ENCODE peak calls at places on chromosome 16, in six cellular contexts. P, A, H, R, D and F are unnamed samples.

GRCh38 chr16:81499576-81500380 is 55.2 kb downstream of the CMIP start:
- DNase-seq in P (no peak), A (peak), H (no peak), R (no peak), D (no peak), F (no peak)

GRCh38 chr16:86740817-86741799 is 162.8 kb downstream of the FOXL1 start:
- DNase-seq in P (no peak), A (no peak), H (peak), R (no peak), D (peak), F (peak)

GRCh38 chr16:54282202-54282922 is 4.2 kb downstream of the IRX3 start:
- DNase-seq in P (peak), A (peak), H (peak), R (peak), D (no peak), F (peak)

GRCh38 chr16:1184156-1184868 is 31.4 kb downstream of the CACNA1H start:
- DNase-seq in P (no peak), A (no peak), H (no peak), R (no peak), D (no peak), F (no peak)

GRCh38 chr16:68005786-68006286 is 6.6 kb upstream of the DPEP2 start:
- DNase-seq in P (no peak), A (peak), H (peak), R (no peak), D (peak), F (no peak)

GRCh38 chr16:4392382-4393242 is 21.0 kb downstream of the VASN start:
- DNase-seq in P (no peak), A (peak), H (peak), R (no peak), D (no peak), F (peak)

GRCh38 chr16:27245276-27246231 is 23.0 kb downstream of the NSMCE1 start:
- DNase-seq in P (no peak), A (no peak), H (peak), R (no peak), D (peak), F (no peak)

GRCh38 chr16:73166394-73166971 is 118.6 kb upstream of the ZFHX3 start:
- DNase-seq in P (no peak), A (no peak), H (no peak), R (no peak), D (peak), F (no peak)

GRCh38 chr16:81623365-81624102 is 155.6 kb upstream of the PLCG2 start:
- DNase-seq in P (peak), A (peak), H (peak), R (peak), D (no peak), F (peak)

GRCh38 chr16:57764341-57765159 is 29.0 kb downstream of the KATNB1 start:
- DNase-seq in P (peak), A (peak), H (peak), R (peak), D (no peak), F (peak)

GRCh38 chr16:80899804-80900592 is 95.6 kb upstream of the CDYL2 start:
- DNase-seq in P (no peak), A (peak), H (peak), R (no peak), D (peak), F (peak)

GRCh38 chr16:66273036-66273435 is 93.5 kb upstream of the CDH5 start:
- DNase-seq in P (no peak), A (no peak), H (no peak), R (no peak), D (no peak), F (peak)

GRCh38 chr16:20900299-20901067 is at the start of the genes DCUN1D3 and LYRM1:
- DNase-seq in P (peak), A (peak), H (peak), R (peak), D (peak), F (peak)

GRCh38 chr16:52469775-52470174 is 77.2 kb downstream of the TOX3 start:
- DNase-seq in P (no peak), A (no peak), H (peak), R (no peak), D (no peak), F (peak)

GRCh38 chr16:56228476-56228875 is 37.2 kb downstream of the GNAO1 start:
- DNase-seq in P (no peak), A (no peak), H (no peak), R (no peak), D (no peak), F (no peak)

GRCh38 chr16:23952128-23953041 is 116.6 kb downstream of the PRKCB start:
- DNase-seq in P (no peak), A (no peak), H (peak), R (no peak), D (peak), F (peak)

GRCh38 chr16:11165894-11166665 is 89.9 kb downstream of the SOCS1 start:
- DNase-seq in P (no peak), A (no peak), H (no peak), R (no peak), D (no peak), F (no peak)

GRCh38 chr16:66735891-66736290 is 15.5 kb downstream of the DYNC1LI2 start:
- DNase-seq in P (no peak), A (peak), H (no peak), R (no peak), D (no peak), F (no peak)

GRCh38 chr16:1635070-1635469 is 22.9 kb downstream of the CRAMP1 start:
- DNase-seq in P (no peak), A (no peak), H (no peak), R (no peak), D (no peak), F (no peak)

GRCh38 chr16:23504076-23504452 is 6.2 kb downstream of the GGA2 start:
- DNase-seq in P (no peak), A (peak), H (peak), R (no peak), D (peak), F (peak)

GRCh38 chr16:13426279-13426678 is 493.7 kb upstream of the ERCC4 start:
- DNase-seq in P (no peak), A (no peak), H (no peak), R (no peak), D (no peak), F (no peak)

GRCh38 chr16:85755929-85756768 is 5.3 kb upstream of the C16orf74 start:
- DNase-seq in P (peak), A (no peak), H (peak), R (peak), D (no peak), F (no peak)

GRCh38 chr16:88003736-88004135 is 52.5 kb downstream of the BANP start:
- DNase-seq in P (no peak), A (no peak), H (no peak), R (no peak), D (no peak), F (no peak)

GRCh38 chr16:49283376-49284049 is 1.9 kb upstream of the CBLN1 start:
- DNase-seq in P (no peak), A (no peak), H (no peak), R (no peak), D (no peak), F (no peak)